ENCODE peak calls at places on chromosomes 16 and 17, in four cellular contexts. H is activated naive CD4-positive, alpha-beta T cell treated with anti-CD3 and anti-CD28 coated beads, Interleukin-2, amount 10 ng/mL, durations not matched to agents 7 days and 5 days; Q is stimulated activated CD4-positive, alpha-beta T cell treated with anti-CD3 and anti-CD28 coated beads, Interleukin-1b, Interleukin-23, amount 100 ng/mL, for 1 hour; R is HEK293T. Z is an unnamed sample.

GRCh38 chr16:71852561-71852960 is 6.8 kb downstream of the ATXN1L start:
- DNase-seq in H (no peak), Q (no peak), R (no peak), Z (no peak)

GRCh38 chr16:85573045-85573695 is 40.0 kb upstream of the GSE1 start:
- DNase-seq in H (no peak), Q (no peak), R (no peak), Z (no peak)

GRCh38 chr17:38578229-38578628 is 27.5 kb downstream of the SRCIN1 start:
- DNase-seq in H (no peak), Q (no peak), R (no peak), Z (no peak)

GRCh38 chr16:1194665-1195392 is 30.2 kb downstream of the TPSG1 start:
- DNase-seq in H (no peak), Q (no peak), R (peak; percentile 66), Z (no peak)

GRCh38 chr17:2259769-2260536 is 43.6 kb downstream of the SMG6 start:
- DNase-seq in H (peak; percentile 88), Q (no peak), R (no peak), Z (no peak)

GRCh38 chr17:76575570-76575969 is 10.1 kb downstream of the ST6GALNAC2 start:
- DNase-seq in H (no peak), Q (no peak), R (no peak), Z (no peak)

GRCh38 chr16:60304078-60304477 is 1570.0 kb upstream of the GOT2 start:
- DNase-seq in H (no peak), Q (no peak), R (no peak), Z (no peak)

GRCh38 chr17:4839965-4840892 is 7.1 kb downstream of the MINK1 start:
- DNase-seq in H (no peak), Q (no peak), R (no peak), Z (no peak)

GRCh38 chr17:73089918-73090317 is 2.6 kb downstream of the SLC39A11 start:
- DNase-seq in H (no peak), Q (no peak), R (no peak), Z (no peak)

GRCh38 chr17:39739020-39739884 is 1.5 kb downstream of the GRB7 start:
- DNase-seq in H (no peak), Q (no peak), R (no peak), Z (no peak)

GRCh38 chr17:12859520-12859919 is 70.2 kb downstream of the ARHGAP44 start:
- DNase-seq in H (no peak), Q (no peak), R (no peak), Z (no peak)

GRCh38 chr17:78007655-78008054 is 49.2 kb downstream of the TNRC6C start:
- DNase-seq in H (no peak), Q (no peak), R (no peak), Z (no peak)

GRCh38 chr17:75428775-75429469 is 23.4 kb upstream of the GRB2 start:
- DNase-seq in H (no peak), Q (no peak), R (no peak), Z (no peak)

GRCh38 chr16:29649560-29650494 is 13.2 kb upstream of the SPN start:
- DNase-seq in H (no peak), Q (no peak), R (no peak), Z (no peak)

GRCh38 chr17:76075364-76076099 is 951 bp downstream of the GALR2 start:
- DNase-seq in H (peak; percentile 34), Q (no peak), R (no peak), Z (no peak)

GRCh38 chr16:25014500-25015147 is 545 bp downstream of the ARHGAP17 start:
- DNase-seq in H (peak; percentile 38), Q (no peak), R (peak; percentile 46), Z (no peak)

GRCh38 chr17:951388-952132 is 28.0 kb downstream of the NXN start:
- DNase-seq in H (no peak), Q (no peak), R (peak; percentile 15), Z (no peak)

GRCh38 chr16:878071-878784 is 77.7 kb upstream of the GNG13 start:
- DNase-seq in H (no peak), Q (no peak), R (no peak), Z (no peak)

GRCh38 chr17:7557825-7558543 is 566 bp upstream of the TNFSF13 start:
- DNase-seq in H (peak; percentile 43), Q (no peak), R (no peak), Z (peak; percentile 53)

GRCh38 chr16:23597003-23597756 is 1.1 kb upstream of the NDUFAB1 start:
- DNase-seq in H (peak; percentile 34), Q (no peak), R (peak; percentile 52), Z (no peak)

GRCh38 chr16:50627419-50627818 is 53.7 kb downstream of the SNX20 start:
- DNase-seq in H (peak; percentile 68), Q (peak; percentile 16), R (no peak), Z (no peak)

GRCh38 chr16:51941412-51941811 is 605.5 kb downstream of the TOX3 start:
- DNase-seq in H (no peak), Q (no peak), R (no peak), Z (no peak)

GRCh38 chr16:54280751-54281150 is 5.8 kb downstream of the IRX3 start:
- DNase-seq in H (no peak), Q (no peak), R (no peak), Z (no peak)

GRCh38 chr16:1102921-1103648 is 7.0 kb upstream of the C1QTNF8 start:
- DNase-seq in H (peak; percentile 75), Q (peak; percentile 30), R (peak; percentile 83), Z (no peak)

GRCh38 chr17:29154516-29155234 is 25.5 kb downstream of the MYO18A start:
- DNase-seq in H (peak; percentile 37), Q (no peak), R (no peak), Z (no peak)

GRCh38 chr17:1228752-1229353 is 41.4 kb upstream of the BHLHA9 start:
- DNase-seq in H (no peak), Q (no peak), R (no peak), Z (no peak)

Z was measured in cortex of kidney.